ENCODE peak calls at places on chromosomes 7 and 10, in eight cellular contexts. Z is PC-3; F is activated CD4-positive, alpha-beta T cell treated with anti-CD3 and anti-CD28 coated beads for 24 hours; V is NCI-H1694; I is pancreas; D is stimulated activated CD4-positive, alpha-beta T cell treated with anti-CD3 and anti-CD28 coated beads, Interleukin-4, amount 100 ng/mL, for 48 hours; S is GM19239; T is cardiac muscle cell. Q is an unnamed sample.

GRCh38 chr10:28304032-28304571 is 1.2 kb upstream of the MPP7 start:
- DNase-seq in Z (no peak), F (no peak), V (no peak), I (no peak), D (no peak), S (no peak), T (no peak), Q (no peak)

GRCh38 chr10:78212786-78213175 is 179.1 kb downstream of the RPS24 start:
- DNase-seq in Z (no peak), F (no peak), V (no peak), I (no peak), D (no peak), S (no peak), T (no peak), Q (no peak)

GRCh38 chr7:74311305-74311744 is 22.1 kb downstream of the CLIP2 start:
- DNase-seq in Z (peak), F (no peak), V (no peak), I (no peak), D (no peak), S (no peak), T (no peak), Q (no peak)

GRCh38 chr10:50396491-50397311 is 145.4 kb upstream of the ASAH2 start:
- DNase-seq in Z (peak), F (no peak), V (no peak), I (no peak), D (peak), S (no peak), T (peak), Q (no peak)

GRCh38 chr7:102463841-102464576 is 654 bp downstream of the ALKBH4 start:
- DNase-seq in Z (no peak), F (no peak), V (no peak), I (no peak), D (no peak), S (no peak), T (peak), Q (no peak)

GRCh38 chr10:35822316-35822715 is 180.2 kb upstream of the FZD8 start:
- DNase-seq in Z (peak), F (no peak), V (peak), I (peak), D (no peak), S (no peak), T (peak), Q (peak)

GRCh38 chr7:64300641-64301405 is 12.9 kb upstream of the ZNF736 start:
- DNase-seq in Z (peak), F (no peak), V (no peak), I (no peak), D (no peak), S (no peak), T (no peak), Q (no peak)

GRCh38 chr7:141864765-141865447 is 23.6 kb upstream of the PRSS37 start:
- DNase-seq in Z (no peak), F (no peak), V (no peak), I (no peak), D (no peak), S (no peak), T (no peak), Q (no peak)

GRCh38 chr10:73771722-73772279 is 10.0 kb upstream of the CHCHD1 start:
- DNase-seq in Z (peak), F (peak), V (peak), I (peak), D (no peak), S (peak), T (peak), Q (peak)

GRCh38 chr7:24284699-24285506 is 913 bp downstream of the NPY start:
- DNase-seq in Z (no peak), F (no peak), V (no peak), I (no peak), D (no peak), S (no peak), T (no peak), Q (no peak)